ENCODE peak calls at places on chromosomes 11 and 22, in five cellular contexts. E is A549, O is GM12865, V is GM20000, S is fibroblast of villous mesenchyme. P is an unnamed sample.

GRCh38 chr11:119516060-119516459 is 93.1 kb upstream of the THY1 start:
- DNase-seq in E (no peak), O (no peak), V (no peak), S (no peak), P (no peak)

GRCh38 chr11:2747236-2748015 is 47.6 kb upstream of the KCNQ1OT1 start:
- DNase-seq in E (no peak), O (no peak), V (no peak), S (peak), P (no peak)

GRCh38 chr22:49838771-49839717 is 11.4 kb upstream of the BRD1 start:
- DNase-seq in E (no peak), O (peak), V (peak), S (peak), P (peak)

GRCh38 chr22:41532908-41533825 is 11.1 kb downstream of the POLR3H start:
- DNase-seq in E (peak), O (peak), V (peak), S (peak), P (peak)

GRCh38 chr11:69808708-69809107 is 10.5 kb downstream of the FGF3 start:
- DNase-seq in E (no peak), O (no peak), V (no peak), S (no peak), P (peak)

GRCh38 chr22:50192825-50193204 is 7.1 kb downstream of the TRABD start:
- DNase-seq in E (no peak), O (peak), V (peak), S (no peak), P (no peak)

GRCh38 chr11:64566915-64567882 is 23.8 kb upstream of the SLC22A12 start:
- DNase-seq in E (no peak), O (no peak), V (no peak), S (no peak), P (peak)

GRCh38 chr11:47241740-47242400 is 6.7 kb downstream of the ACP2 start:
- DNase-seq in E (no peak), O (no peak), V (no peak), S (no peak), P (no peak)

GRCh38 chr11:36452987-36453386 is 57.1 kb downstream of the TRAF6 start:
- DNase-seq in E (peak), O (no peak), V (no peak), S (peak), P (no peak)

GRCh38 chr11:115132829-115133228 is 371.4 kb downstream of the CADM1 start:
- DNase-seq in E (peak), O (peak), V (peak), S (no peak), P (no peak)

GRCh38 chr11:134659882-134660281 is 247.8 kb upstream of the B3GAT1 start:
- DNase-seq in E (no peak), O (no peak), V (no peak), S (no peak), P (no peak)

DNA sequence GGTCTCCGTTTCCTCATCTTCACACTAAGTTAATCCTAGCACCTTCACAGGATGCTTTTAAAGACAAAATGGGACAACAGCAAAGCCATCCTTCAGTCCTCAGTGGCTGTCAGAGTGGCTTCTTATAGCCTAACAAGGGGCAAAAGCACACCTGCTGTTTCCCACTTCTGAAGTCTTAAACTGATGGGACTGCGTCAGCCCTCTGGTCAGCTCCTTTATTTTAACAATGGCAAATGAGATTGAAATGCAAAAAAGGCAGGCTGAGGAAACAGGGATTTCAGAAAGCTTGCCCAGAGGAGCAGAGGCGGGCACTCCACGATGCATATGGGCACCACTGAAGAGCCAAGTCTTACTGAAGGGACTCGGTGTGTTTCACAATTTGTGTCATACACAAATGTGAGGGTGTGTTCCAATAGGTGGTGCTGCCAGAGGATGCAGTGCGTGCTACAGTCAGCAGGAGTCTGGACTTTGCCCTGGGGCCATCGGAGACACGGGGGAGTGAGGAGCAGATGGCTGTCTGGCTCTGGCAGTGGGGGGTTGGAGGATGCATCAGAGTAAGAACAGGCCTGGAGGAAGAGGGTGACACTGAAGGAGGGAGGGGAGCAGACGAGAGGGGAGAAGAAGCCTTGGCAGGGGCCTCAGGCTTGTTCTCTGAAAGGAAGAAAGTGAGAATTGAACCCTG is 47.3 kb downstream of the TENM4 start:
- DNase-seq in E (peak), O (no peak), V (no peak), S (peak), P (peak)
- TF ChIP-seq CTCF in E (no peak), O (no peak), V (no peak), S (no peak), P (no peak)

GRCh38 chr22:35611200-35611890 is 5.8 kb downstream of the MB start:
- DNase-seq in E (no peak), O (no peak), V (no peak), S (no peak), P (no peak)

GRCh38 chr22:35608088-35608487 is 9.0 kb downstream of the MB start:
- DNase-seq in E (no peak), O (no peak), V (no peak), S (no peak), P (no peak)

GRCh38 chr22:35609261-35609660 is 7.9 kb downstream of the MB start:
- DNase-seq in E (no peak), O (no peak), V (no peak), S (no peak), P (no peak)

GRCh38 chr22:35610741-35611140 is 6.4 kb downstream of the MB start:
- DNase-seq in E (no peak), O (no peak), V (no peak), S (no peak), P (no peak)

DNA sequence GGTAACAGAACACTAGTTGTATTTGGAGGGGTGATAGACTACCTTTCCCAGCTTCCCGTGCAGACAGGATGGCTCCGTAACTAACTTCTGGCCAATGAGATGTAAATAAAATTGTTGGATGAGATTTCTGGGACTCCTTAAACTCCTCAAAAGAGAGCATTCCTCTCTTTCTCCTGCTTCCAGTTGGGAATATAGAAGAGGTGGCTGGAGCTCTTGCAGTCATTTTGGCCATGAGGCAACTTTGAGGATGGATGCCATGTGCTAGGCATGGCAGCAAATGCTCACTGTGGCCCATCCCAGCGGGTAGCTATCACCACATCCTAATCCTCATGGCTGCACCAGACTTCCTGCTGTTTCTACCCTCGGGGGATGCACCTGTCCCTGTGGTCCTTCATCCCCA is 7.4 kb downstream of the MB start:
- DNase-seq in E (no peak), O (no peak), V (no peak), S (no peak), P (no peak)
- TF ChIP-seq CTCF in E (no peak), O (no peak), V (no peak), S (no peak), P (no peak)

DNA sequence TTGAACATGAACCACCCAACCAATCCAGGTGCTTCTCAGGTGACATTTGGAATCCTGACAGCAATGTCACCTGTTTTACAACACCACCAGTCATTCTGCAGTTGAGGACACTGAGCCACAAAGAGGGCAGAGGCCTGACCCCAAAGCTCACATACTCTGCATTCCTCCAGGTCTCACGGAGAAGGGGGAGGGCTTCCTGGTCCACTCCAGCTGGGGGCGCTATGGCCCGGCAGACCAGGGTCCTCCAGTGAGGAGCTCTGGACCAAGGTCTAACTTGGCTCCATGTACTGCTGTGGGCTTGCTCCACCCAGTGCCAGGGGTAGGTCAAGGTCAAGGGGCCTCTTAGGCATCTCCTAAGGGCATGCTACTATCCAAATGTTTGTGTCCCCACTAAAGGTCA is 1.5 kb upstream of the PNPLA3 start:
- DNase-seq in E (no peak), O (no peak), V (no peak), S (no peak), P (no peak)
- TF ChIP-seq CTCF in E (no peak), O (no peak), V (no peak), S (no peak), P (no peak)

GRCh38 chr22:23533328-23533762 is 46.7 kb downstream of the IGLL1 start:
- DNase-seq in E (peak), O (no peak), V (no peak), S (peak), P (peak)
- TF ChIP-seq CTCF in E (no peak), O (no peak), V (no peak), S (peak), P (peak)

DNA sequence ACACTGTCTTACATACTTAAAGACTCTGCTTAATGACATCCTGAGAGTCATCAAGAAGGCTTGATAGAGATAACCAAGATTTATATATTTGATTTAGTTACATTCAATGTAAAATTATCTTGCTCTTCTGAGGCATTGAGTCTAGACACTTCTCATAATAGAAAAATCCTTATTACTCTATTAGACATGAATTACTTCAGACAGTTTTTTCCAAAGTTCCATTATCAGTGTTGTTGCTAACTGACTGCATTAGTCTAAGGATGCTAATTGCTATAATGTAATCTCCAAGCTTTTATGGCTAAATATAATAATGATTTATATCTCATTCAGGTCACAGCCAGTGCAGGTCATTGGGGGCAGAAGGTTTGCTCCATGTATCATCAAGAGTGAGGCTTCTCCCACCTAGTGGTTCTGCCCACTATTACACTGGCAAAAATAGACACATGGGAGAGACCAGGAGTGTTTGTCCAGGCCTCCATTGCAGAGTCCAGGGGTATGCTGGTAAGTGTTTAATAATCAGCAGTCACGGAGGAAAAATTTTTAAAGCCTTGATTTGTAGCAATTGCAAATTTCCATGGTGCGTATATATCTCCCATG is 377.2 kb upstream of the DDI1 start:
- DNase-seq in E (peak), O (no peak), V (no peak), S (peak), P (no peak)
- TF ChIP-seq CTCF in E (no peak), O (peak), V (no peak), S (peak), P (peak)

GRCh38 chr11:83306385-83307080 is 20.4 kb upstream of the CCDC90B start:
- DNase-seq in E (no peak), O (no peak), V (no peak), S (no peak), P (no peak)

GRCh38 chr11:83310718-83311117 is 24.6 kb upstream of the CCDC90B start:
- DNase-seq in E (no peak), O (no peak), V (no peak), S (no peak), P (no peak)
- TF ChIP-seq CTCF in E (no peak), O (no peak), V (no peak), S (no peak), P (no peak)

DNA sequence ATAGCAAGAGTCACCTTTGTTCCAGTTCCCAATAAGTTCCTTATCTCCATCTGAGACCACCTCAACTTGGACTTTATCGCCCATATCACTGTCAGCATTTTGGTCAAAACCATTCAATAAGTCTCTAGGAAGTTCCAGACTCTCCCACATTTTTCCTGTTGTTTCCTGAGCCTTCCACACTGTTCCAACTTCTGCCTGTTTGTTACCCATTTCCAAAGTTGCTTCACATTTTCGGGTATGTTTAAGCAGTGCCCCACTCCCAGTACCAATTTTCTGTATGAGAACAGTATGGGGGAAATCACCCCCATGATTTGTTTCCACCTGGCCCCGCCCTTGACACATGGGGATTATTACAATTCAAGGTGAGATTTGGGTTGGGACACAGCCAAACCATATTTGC is 26.7 kb downstream of the BCL2L13 start:
- DNase-seq in E (no peak), O (no peak), V (no peak), S (no peak), P (no peak)
- TF ChIP-seq CTCF in E (no peak), O (no peak), V (no peak), S (no peak), P (no peak)

P was measured in nephron progenitor cell.